ENCODE peak calls at places on chromosome 16, in eight cellular contexts. B, D, Y, V, F, E, A and H are unnamed samples. For H3K9me3, the result is how much of the 10 kb centered on the place peaks cover.

GRCh38 chr16:67803894-67804293 is 2.5 kb downstream of the RANBP10 start:
- DNase-seq in E (no peak), V (no peak), B (no peak), A (no peak), Y (no peak), F (no peak), D (no peak), H (no peak)

GRCh38 chr16:83586036-83586810 is 221.6 kb upstream of the HSBP1 start:
- DNase-seq in A (no peak), D (no peak), F (no peak), B (no peak), Y (peak), E (no peak), V (no peak), H (no peak)

GRCh38 chr16:8935989-8936388 is 27.7 kb downstream of the USP7 start:
- DNase-seq in B (no peak), Y (peak), V (no peak), F (no peak), A (no peak), E (no peak), D (no peak), H (peak)

GRCh38 chr16:17211797-17212196 is 259.0 kb downstream of the XYLT1 start:
- DNase-seq in A (no peak), D (no peak), B (no peak), E (no peak), F (no peak), Y (peak), V (no peak), H (no peak)

GRCh38 chr16:7351572-7351971 is 18.9 kb downstream of the RBFOX1 start:
- DNase-seq in F (no peak), A (no peak), B (no peak), D (no peak), Y (no peak), V (no peak), E (no peak), H (no peak)

GRCh38 chr16:68843482-68844210 is at the start of gene TANGO6:
- DNase-seq in Y (peak), A (peak), D (peak), B (peak), V (peak), F (peak), E (peak), H (peak)

GRCh38 chr16:22843122-22843521 is 29.2 kb downstream of the HS3ST2 start:
- DNase-seq in Y (no peak), F (no peak), A (no peak), E (no peak), D (no peak), B (no peak), V (no peak), H (no peak)

GRCh38 chr16:69367980-69368379 is 16.4 kb upstream of the TMED6 start:
- DNase-seq in A (no peak), B (no peak), Y (no peak), E (peak), D (no peak), F (no peak), V (no peak), H (no peak)

GRCh38 chr16:82801361-82801760 is 174.6 kb downstream of the CDH13 start:
- DNase-seq in D (no peak), V (no peak), Y (no peak), E (peak), B (no peak), F (no peak), A (no peak), H (no peak)

GRCh38 chr16:70433456-70434103 is 5.3 kb downstream of the ST3GAL2 start:
- DNase-seq in F (peak), E (peak), V (peak), B (no peak), D (peak), Y (no peak), A (no peak), H (peak)

GRCh38 chr16:69179255-69180010 is 7.5 kb upstream of the SNTB2 start:
- DNase-seq in D (peak), A (peak), V (peak), B (peak), F (peak), E (peak), Y (no peak), H (peak)

GRCh38 chr16:11089504-11090124 is 145.2 kb downstream of the CLEC16A start:
- DNase-seq in E (peak), Y (no peak), F (no peak), V (no peak), A (peak), B (no peak), D (no peak), H (peak)

GRCh38 chr16:14378131-14378551 is 251.9 kb downstream of the PARN start:
- DNase-seq in A (no peak), B (no peak), Y (no peak), D (no peak), V (no peak), E (peak), F (no peak), H (no peak)

GRCh38 chr16:17358846-17359245 is 111.9 kb downstream of the XYLT1 start:
- DNase-seq in A (no peak), F (no peak), E (peak), B (no peak), D (no peak), V (no peak), Y (peak), H (no peak)

GRCh38 chr16:57235128-57236092 is 9.6 kb upstream of the ARL2BP start:
- DNase-seq in E (peak), F (peak), A (no peak), V (no peak), D (no peak), Y (no peak), B (no peak), H (no peak)

GRCh38 chr16:48559462-48560211 is 50.3 kb downstream of the N4BP1 start:
- DNase-seq in E (no peak), Y (no peak), D (no peak), A (no peak), B (no peak), F (no peak), V (no peak), H (no peak)

GRCh38 chr16:67562918-67563707 is 787 bp downstream of the CTCF start:
- DNase-seq in A (peak), F (peak), B (no peak), Y (peak), D (peak), E (peak), V (peak), H (peak)

GRCh38 chr16:56362057-56362655 is 63.2 kb downstream of the AMFR start:
- DNase-seq in E (no peak), D (peak), A (no peak), F (no peak), V (no peak), Y (no peak), B (no peak), H (no peak)

GRCh38 chr16:76500006-76500405 is 222.8 kb downstream of the CNTNAP4 start:
- DNase-seq in D (peak), F (no peak), A (no peak), V (no peak), E (no peak), B (no peak), Y (no peak), H (no peak)

GRCh38 chr16:13171313-13171712 is 269.9 kb downstream of the SHISA9 start:
- DNase-seq in A (no peak), V (no peak), D (no peak), Y (peak), E (no peak), F (no peak), B (no peak), H (no peak)

GRCh38 chr16:65222049-65222448 is 100.2 kb upstream of the CDH11 start:
- DNase-seq in V (no peak), F (no peak), B (no peak), A (no peak), E (no peak), Y (no peak), D (no peak), H (no peak)

GRCh38 chr16:426906-427249 is 1.4 kb downstream of the RAB11FIP3 start:
- DNase-seq in E (no peak), V (no peak), B (no peak), Y (no peak), D (no peak), F (no peak), A (no peak), H (no peak)

GRCh38 chr16:86898386-86898785 is 320.0 kb downstream of the FOXL1 start:
- DNase-seq in E (no peak), A (no peak), F (no peak), D (no peak), B (no peak), V (no peak), Y (no peak), H (no peak)

GRCh38 chr16:87392823-87393679 is 915 bp downstream of the MAP1LC3B start:
- DNase-seq in F (peak), Y (peak), A (peak), E (peak), V (peak), D (peak), B (no peak), H (peak)

GRCh38 chr16:56771558-56772279 is 41.8 kb downstream of the NUP93 start:
- DNase-seq in Y (no peak), E (peak), F (no peak), B (no peak), A (no peak), V (no peak), D (no peak), H (no peak)

GRCh38 chr16:23940111-23940510 is 104.3 kb downstream of the PRKCB start:
- DNase-seq in A (no peak), V (no peak), D (no peak), B (no peak), F (no peak), E (no peak), Y (no peak), H (no peak)

GRCh38 chr16:14071576-14072271 is 605 bp downstream of the MRTFB start:
- DNase-seq in D (no peak), F (peak), Y (peak), A (peak), V (peak), B (no peak), E (peak), H (no peak)

GRCh38 chr16:88685156-88686061 is 898 bp downstream of the SNAI3 start:
- DNase-seq in V (no peak), E (peak), B (no peak), F (peak), D (peak), Y (peak), A (no peak), H (peak)

DNA sequence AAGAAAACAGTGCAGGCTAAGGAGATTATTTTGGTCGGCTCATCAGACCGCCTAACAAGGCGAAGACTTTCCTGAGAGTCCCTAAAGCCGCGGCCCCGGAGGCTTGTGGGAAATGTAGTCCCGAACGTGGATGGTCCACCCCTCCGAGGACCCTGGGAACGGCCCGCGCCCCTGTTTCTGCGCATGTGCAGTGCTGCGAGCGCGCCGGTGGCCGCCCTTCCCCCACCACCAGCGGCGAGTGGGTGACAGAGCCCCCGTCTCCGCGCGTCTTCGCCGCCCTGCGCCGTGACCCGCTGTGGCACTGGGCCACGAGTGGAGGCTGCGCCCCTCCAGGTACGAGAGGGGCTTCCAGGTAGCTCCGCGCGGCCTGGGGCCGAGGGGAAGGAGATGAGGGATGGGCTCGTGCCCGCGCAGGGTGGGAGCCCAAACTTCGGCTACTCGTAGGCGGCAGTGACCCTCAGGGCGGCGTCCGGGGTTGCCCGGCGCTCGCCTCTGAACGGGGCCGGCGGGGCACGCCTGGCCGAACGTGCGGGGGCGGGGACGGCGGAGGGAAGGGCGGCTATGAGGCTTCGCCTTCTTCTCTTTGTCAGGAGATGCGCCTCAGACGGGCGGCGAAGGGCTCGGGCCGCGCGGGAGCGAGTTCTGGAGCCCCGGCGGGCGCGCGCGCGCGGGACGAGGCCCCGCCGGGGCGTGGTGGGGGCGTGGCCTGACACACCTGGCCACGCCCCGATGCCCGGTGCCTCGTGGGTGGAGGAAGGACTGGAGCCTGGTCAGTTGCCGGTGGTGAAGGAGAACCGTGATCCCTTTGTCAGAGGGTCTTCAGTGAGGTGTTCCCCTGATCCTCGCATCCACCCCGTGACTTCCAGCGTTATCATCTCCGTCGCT is at the start of gene ZFP1:
- DNase-seq in Y (peak), E (peak), A (peak), F (peak), D (peak), V (peak), B (peak), H (peak)
- H3K9me3 ChIP-seq in Y (under half), E (under half), A (under half), F (under half), D (under half), V (under half), B (under half), H (under half)

GRCh38 chr16:85436636-85437160 is 176.4 kb upstream of the GSE1 start:
- DNase-seq in F (no peak), A (peak), E (no peak), B (no peak), Y (peak), D (no peak), V (no peak), H (peak)
- H3K4me3 ChIP-seq in F (no peak), A (peak), E (no peak), B (no peak), Y (no peak), D (no peak), V (no peak), H (no peak)

GRCh38 chr16:80208750-80209149 is 332.0 kb upstream of the DYNLRB2 start:
- DNase-seq in E (no peak), V (no peak), F (no peak), Y (no peak), B (no peak), D (no peak), A (no peak), H (no peak)

GRCh38 chr16:80208015-80208414 is 332.8 kb upstream of the DYNLRB2 start:
- DNase-seq in V (no peak), A (no peak), E (no peak), F (no peak), B (no peak), Y (no peak), D (no peak), H (no peak)

GRCh38 chr16:80210787-80211186 is 330.0 kb upstream of the DYNLRB2 start:
- DNase-seq in E (no peak), A (no peak), V (peak), F (no peak), D (no peak), Y (no peak), B (no peak), H (no peak)
- TF ChIP-seq CTCF in E (no peak), A (no peak), V (no peak), F (no peak), D (no peak), Y (no peak), B (no peak), H (no peak)

GRCh38 chr16:47538472-47538871 is 77.3 kb downstream of the PHKB start:
- DNase-seq in E (no peak), D (no peak), V (no peak), F (no peak), A (no peak), Y (no peak), B (no peak), H (no peak)
- H3K9me3 ChIP-seq in E (under half), D (under half), V (under half), F (under half), A (under half), Y (under half), B (under half), H (under half)

GRCh38 chr16:80802902-80803301 is 1.5 kb downstream of the CDYL2 start:
- DNase-seq in E (no peak), V (no peak), F (no peak), A (no peak), Y (no peak), B (no peak), D (no peak), H (no peak)
- H3K4me3 ChIP-seq in E (no peak), V (no peak), F (no peak), A (no peak), Y (peak), B (no peak), D (peak), H (no peak)

DNA sequence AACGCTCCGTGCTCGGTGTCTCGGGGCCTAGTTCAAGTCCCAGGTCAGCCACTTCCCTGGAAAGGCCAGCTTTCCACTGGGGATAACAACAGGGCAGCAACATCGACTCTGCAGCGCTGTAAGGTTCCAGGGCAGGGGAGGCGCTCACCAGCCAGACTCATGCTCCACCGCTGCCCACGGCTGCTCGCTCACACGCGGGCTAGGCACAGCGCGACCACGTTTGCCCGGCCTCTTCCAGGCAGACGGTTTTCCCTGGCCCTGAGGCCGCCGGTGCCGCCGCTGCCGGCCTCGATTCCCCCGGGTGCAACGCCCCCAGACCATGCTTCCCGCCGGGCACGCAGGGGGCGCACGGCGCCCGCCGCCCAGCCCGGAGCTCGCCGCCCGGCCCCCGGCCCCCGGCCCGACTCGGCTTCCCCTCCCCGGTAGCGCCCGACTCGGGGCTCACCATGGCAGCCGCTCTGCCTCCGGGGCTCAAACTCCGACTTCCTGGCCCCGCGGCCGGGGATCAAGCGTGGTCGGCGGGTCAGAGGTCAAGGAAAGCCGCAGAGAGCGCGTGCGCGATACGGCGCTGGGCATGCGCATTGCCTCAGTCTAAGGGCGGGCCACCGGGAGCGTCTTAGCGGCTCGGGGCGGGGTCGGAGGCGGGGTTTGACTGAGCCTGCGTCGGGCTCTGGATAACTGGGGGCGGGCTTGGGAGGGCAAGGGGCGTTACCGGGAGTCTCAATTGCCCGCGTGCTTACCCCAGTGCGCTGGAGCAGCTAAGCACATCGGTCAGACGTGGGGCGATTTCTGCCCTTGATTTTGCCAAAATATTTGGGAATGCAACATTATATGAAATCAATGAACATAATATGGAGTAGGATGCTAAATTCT is at the start of gene PAM16:
- DNase-seq in V (peak), Y (peak), F (peak), E (peak), D (peak), B (peak), A (peak), H (peak)
- TF ChIP-seq CTCF in V (no peak), Y (peak), F (peak), E (no peak), D (no peak), B (no peak), A (no peak), H (no peak)